ENCODE peak calls at places on chromosomes 3 and 15, in five cellular contexts. M is SK-N-SH, H is GM12891, A is HepG2, N is GM12878. O is an unnamed sample.

GRCh38 chr3:10377148-10377725 is 56.3 kb upstream of the SEC13 start:
- DNase-seq in H (no peak), M (no peak), N (no peak), A (no peak), O (no peak)

GRCh38 chr15:87881001-87881400 is 375.5 kb downstream of the NTRK3 start:
- DNase-seq in M (no peak), A (no peak), N (no peak), H (no peak), O (no peak)

GRCh38 chr15:65287515-65287845 is 797 bp upstream of the PARP16 start:
- DNase-seq in N (no peak), H (no peak), M (no peak), A (no peak), O (no peak)

GRCh38 chr3:68057637-68058320 is 403.4 kb upstream of the SUCLG2 start:
- DNase-seq in M (no peak), A (no peak), N (no peak), H (no peak), O (no peak)

GRCh38 chr3:112372396-112372795 is 39.4 kb downstream of the CD200 start:
- DNase-seq in A (no peak), H (no peak), N (no peak), M (no peak), O (no peak)

GRCh38 chr3:88418219-88418618 is 268.5 kb downstream of the C3orf38 start:
- DNase-seq in M (no peak), H (no peak), N (no peak), A (no peak), O (no peak)

GRCh38 chr15:90044916-90045371 is 43.8 kb downstream of the ZNF710 start:
- DNase-seq in A (no peak), H (no peak), M (no peak), N (no peak), O (no peak)

GRCh38 chr15:29821416-29822099 is 710 bp downstream of the TJP1 start:
- DNase-seq in M (peak), A (peak), N (no peak), H (no peak), O (no peak)

GRCh38 chr3:64945171-64945684 is 257.4 kb upstream of the ADAMTS9 start:
- DNase-seq in M (no peak), A (no peak), H (no peak), N (no peak), O (no peak)

GRCh38 chr3:53244281-53244680 is 11.5 kb downstream of the TKT start:
- DNase-seq in A (no peak), M (no peak), H (no peak), N (no peak), O (no peak)

GRCh38 chr3:158918008-158918407 is 116.2 kb downstream of the MFSD1 start:
- DNase-seq in H (peak), A (peak), M (peak), N (no peak), O (no peak)

GRCh38 chr15:81885135-81885534 is 160.7 kb downstream of the MEX3B start:
- DNase-seq in H (no peak), M (no peak), N (no peak), A (no peak), O (no peak)

GRCh38 chr15:89399390-89400120 is 64.9 kb upstream of the POLG start:
- DNase-seq in H (peak), N (no peak), M (peak), A (no peak), O (peak)

GRCh38 chr3:44885618-44886017 is 11.2 kb downstream of the TGM4 start:
- DNase-seq in H (no peak), M (peak), A (peak), N (no peak), O (no peak)

GRCh38 chr15:65409284-65409631 is 13.5 kb downstream of the IGDCC4 start:
- DNase-seq in N (no peak), M (no peak), A (peak), H (no peak), O (no peak)

GRCh38 chr3:150158974-150159625 is 188.4 kb upstream of the PFN2 start:
- DNase-seq in M (no peak), A (no peak), H (no peak), N (no peak), O (no peak)

GRCh38 chr3:8052599-8053185 is 448.9 kb upstream of the LMCD1 start:
- DNase-seq in M (no peak), A (no peak), N (no peak), H (no peak), O (no peak)

GRCh38 chr3:147411777-147412176 is 2.6 kb downstream of the ZIC1 start:
- DNase-seq in H (no peak), A (no peak), N (no peak), M (no peak), O (no peak)
- TF ChIP-seq TAF1 in H (no peak), A (no peak), N (no peak), M (no peak), O (no peak)

DNA sequence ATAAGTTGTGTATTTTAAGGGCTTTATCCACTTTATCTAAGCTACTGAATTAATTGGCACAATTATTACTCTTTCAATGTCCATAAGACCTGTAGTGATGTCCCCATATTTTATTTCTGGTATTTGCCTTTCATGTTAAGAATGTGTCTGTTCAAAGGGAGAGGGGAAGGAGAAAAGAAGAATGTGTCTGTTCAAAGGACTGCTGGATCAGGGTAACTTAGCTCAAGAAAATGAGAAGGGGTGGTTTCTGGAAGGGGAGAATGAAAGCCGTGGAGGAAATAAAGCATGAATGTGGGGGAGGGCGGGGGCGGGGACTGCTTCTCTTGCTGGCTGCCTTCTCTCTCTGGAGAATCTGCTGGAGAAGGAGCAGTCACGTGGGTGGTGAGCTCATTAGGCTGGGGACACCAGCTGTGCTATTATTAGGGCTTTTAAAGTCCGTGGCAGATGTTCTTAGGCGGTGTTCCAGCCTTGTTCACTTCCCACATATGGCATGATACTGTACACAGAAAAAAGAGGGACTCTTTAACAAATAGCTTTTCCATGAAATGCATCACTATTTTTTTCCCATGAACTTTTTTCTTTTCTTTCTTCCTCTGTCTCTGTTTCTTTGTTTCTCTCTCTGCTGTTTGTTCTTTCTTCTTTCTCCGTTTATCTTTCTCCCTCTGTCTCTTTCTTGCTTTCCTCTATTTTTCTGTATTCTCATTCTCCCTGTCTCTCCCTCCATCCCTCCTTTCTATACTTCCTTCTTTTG is 63.7 kb upstream of the ULK4 start:
- DNase-seq in H (no peak), A (no peak), N (no peak), M (peak), O (peak)
- TF ChIP-seq POLR2AphosphoS5 in H (no peak), A (no peak), N (no peak), M (peak), O (no peak)

DNA sequence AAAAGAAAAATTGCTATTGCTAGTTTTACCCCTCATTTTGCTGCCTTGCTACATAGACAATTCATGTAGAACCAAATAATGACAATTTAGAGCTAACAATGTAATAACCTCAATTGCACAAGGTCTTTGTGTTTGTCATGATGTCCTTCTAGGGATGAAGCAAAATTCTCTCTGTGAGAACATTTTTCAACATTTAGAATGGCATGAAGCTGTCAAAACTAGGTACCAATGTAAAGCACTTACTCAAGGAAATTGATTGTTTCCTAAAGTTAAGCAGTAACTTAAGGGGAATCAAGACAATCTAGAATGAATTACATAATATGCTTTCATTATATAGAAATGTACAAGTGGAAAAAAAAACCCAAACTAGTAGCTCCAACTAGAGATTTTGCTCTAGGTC is 7.9 kb upstream of the FGF7 start:
- DNase-seq in H (no peak), N (no peak), A (no peak), M (no peak), O (no peak)
- TF ChIP-seq TAF1 in H (no peak), N (no peak), A (no peak), M (no peak), O (no peak)

DNA sequence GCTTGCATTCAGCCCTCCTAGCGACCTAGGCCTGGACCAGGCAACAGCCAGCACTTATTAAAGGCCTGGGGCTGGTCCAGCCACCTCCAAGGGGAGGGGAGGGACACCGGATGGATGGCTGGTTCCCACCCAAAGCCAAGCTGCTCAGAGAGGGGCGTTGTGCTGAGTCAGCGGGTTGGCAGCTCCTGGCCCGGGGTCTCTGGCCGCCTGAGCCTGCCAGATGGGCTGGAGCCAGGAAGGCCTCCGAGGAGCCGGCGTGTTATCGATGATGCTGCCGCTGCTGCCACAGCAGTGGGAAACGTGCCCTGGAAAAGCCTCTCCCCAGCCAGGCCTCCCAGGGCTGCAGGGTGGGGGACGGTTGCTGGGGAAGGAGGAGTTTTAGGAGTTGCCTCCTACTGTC is 43.4 kb upstream of the TSEN2 start:
- DNase-seq in H (no peak), M (peak), N (no peak), A (no peak), O (no peak)
- TF ChIP-seq POLR2AphosphoS5 in H (no peak), M (no peak), N (no peak), A (no peak), O (no peak)

GRCh38 chr3:151445283-151446001 is 15.4 kb downstream of the IGSF10 start:
- DNase-seq in M (no peak), H (no peak), A (no peak), N (no peak), O (no peak)
- TF ChIP-seq TAF1 in M (no peak), H (no peak), A (no peak), N (no peak), O (no peak)

GRCh38 chr15:41940441-41940857 is 31.9 kb downstream of the EHD4 start:
- DNase-seq in N (no peak), M (no peak), H (no peak), A (peak), O (no peak)
- TF ChIP-seq POLR2AphosphoS5 in N (no peak), M (peak), H (no peak), A (no peak), O (no peak)

DNA sequence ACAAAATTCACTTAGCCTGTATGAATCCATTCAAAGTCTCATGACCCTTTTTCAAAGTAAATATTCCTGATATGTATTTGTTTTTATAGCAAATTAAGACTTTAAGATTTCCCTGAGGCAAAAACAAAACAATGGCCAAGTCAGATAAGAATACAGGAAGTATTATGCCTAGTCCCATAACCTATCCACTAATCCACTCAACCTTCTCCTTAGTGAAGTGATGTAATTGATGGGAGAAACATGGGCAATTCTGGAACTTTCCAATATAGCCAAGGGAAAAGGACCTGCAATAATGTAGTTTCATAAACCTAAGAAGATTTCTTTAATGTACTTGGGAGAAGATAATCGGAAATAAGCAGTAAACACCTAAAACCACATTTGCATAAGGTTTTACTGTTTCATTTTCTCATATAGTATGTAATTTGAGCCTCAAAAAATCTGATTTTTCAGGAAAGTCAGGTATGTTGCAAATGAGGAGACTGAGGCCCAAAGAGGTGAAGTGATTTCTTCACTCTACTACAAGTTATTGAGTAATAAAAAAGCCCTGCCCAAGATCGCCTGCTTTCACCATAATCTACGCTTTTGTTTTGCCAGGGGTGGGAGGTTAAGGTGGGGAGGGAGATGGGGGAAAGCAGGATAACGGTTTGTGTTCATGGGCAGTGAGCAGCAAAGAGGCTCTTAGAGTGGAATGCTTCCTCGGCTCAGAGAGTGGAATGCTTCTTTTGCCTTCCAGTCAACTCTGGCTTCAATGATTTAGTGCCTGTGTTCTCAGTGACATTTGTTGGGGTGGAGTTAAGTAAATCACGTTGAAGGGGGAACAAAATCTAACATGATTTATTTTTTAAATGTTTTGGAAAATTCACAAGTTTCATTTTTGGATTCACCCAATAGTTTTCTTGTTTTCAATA is 95.0 kb upstream of the FNDC3B start:
- DNase-seq in A (no peak), H (no peak), M (no peak), N (no peak), O (no peak)
- TF ChIP-seq TAF1 in A (no peak), H (no peak), M (no peak), N (no peak), O (no peak)

GRCh38 chr15:74626336-74626735 is 10.7 kb downstream of the CLK3 start:
- DNase-seq in H (no peak), A (no peak), N (no peak), M (no peak), O (no peak)

GRCh38 chr15:74628949-74629348 is 13.3 kb downstream of the CLK3 start:
- DNase-seq in N (no peak), M (no peak), H (no peak), A (no peak), O (no peak)

GRCh38 chr15:74626752-74627692 is 11.4 kb downstream of the CLK3 start:
- DNase-seq in H (peak), A (no peak), N (peak), M (no peak), O (no peak)

GRCh38 chr15:74628199-74628598 is 12.6 kb downstream of the CLK3 start:
- DNase-seq in A (no peak), M (no peak), N (no peak), H (no peak), O (no peak)

DNA sequence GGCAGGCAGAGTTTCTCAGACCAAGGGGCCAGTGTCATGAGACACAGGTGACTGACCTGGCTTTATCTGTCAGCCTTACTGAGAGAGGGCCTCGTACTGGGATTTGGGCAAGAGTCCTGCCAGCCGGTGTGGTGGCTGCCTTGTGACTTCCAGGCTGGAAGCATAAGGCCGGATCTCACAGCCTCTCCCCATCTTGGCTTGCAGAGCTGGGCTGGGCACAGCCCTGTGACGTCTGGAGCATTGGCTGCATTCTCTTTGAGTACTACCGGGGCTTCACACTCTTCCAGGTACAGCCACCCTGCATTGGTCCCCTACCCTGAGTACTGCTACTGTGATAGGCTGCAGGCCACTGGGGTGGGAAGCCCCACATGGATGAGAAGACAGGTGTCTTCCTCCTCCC is 12.1 kb downstream of the CLK3 start:
- DNase-seq in M (no peak), N (no peak), A (no peak), H (no peak), O (no peak)
- TF ChIP-seq POLR2AphosphoS5 in M (no peak), N (no peak), A (no peak), H (no peak), O (no peak)

DNA sequence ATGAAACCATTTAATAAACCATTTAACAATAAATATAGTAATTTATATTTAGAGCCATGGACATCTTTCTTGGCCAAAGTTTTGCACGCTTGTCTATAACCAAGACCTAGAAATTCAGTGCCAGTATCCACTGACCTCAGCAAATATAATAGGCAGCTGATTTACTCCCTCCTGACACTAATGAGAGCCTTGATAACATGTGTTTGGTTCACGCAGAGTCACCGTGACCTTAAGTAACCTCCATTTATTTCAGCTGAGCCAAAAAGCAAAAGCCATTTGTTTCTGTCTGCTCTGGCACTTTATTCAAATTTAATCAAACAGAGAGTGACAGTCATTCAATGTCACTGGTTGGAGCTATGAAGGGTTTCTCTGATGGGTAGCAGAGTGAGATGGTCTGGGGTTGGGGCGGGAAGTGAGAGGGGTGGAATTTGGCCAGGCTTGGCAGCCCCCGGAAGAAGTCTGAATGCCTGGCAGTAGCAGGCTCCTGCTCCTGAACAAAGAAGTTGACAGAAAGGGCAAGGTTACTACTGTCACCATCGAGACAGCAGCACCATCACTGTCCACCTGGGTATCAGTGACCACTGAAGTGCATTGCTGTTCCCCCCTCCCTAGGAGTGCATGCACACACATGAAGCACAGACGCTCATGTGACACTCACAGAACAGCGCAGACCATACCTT is 43.1 kb downstream of the COLQ start:
- DNase-seq in M (peak), A (no peak), N (no peak), H (no peak), O (no peak)
- TF ChIP-seq TAF1 in M (no peak), A (no peak), N (no peak), H (no peak), O (no peak)